ENCODE peak calls at places on chromosomes 1 and 21, in five cellular contexts. L, J, B, S and Z are unnamed samples.

GRCh38 chr1:2255420-2256369 is 27.6 kb downstream of the SKI start:
- DNase-seq in L (peak), J (peak), B (peak), S (peak), Z (peak)

GRCh38 chr1:65299328-65299727 is 10.0 kb upstream of the DNAJC6 start:
- DNase-seq in L (no peak), J (no peak), B (no peak), S (no peak), Z (no peak)

GRCh38 chr1:70966018-70966638 is 81.5 kb downstream of the PTGER3 start:
- DNase-seq in L (peak), J (no peak), B (no peak), S (peak), Z (peak)

GRCh38 chr1:203858055-203858454 is 3.3 kb upstream of the SNRPE start:
- DNase-seq in L (peak), J (no peak), B (peak), S (peak), Z (peak)

GRCh38 chr1:56715161-56715560 is 70.0 kb downstream of the PRKAA2 start:
- DNase-seq in L (no peak), J (no peak), B (no peak), S (no peak), Z (peak)

GRCh38 chr1:36847761-36848160 is 186.6 kb downstream of the GRIK3 start:
- DNase-seq in L (no peak), J (no peak), B (no peak), S (no peak), Z (no peak)

GRCh38 chr1:9193226-9193625 is 41.3 kb upstream of the H6PD start:
- DNase-seq in L (no peak), J (no peak), B (no peak), S (peak), Z (no peak)

GRCh38 chr1:113021430-113022085 is 51.4 kb upstream of the LRIG2 start:
- DNase-seq in L (no peak), J (no peak), B (no peak), S (peak), Z (no peak)

GRCh38 chr21:34938079-34938764 is 110.9 kb downstream of the RUNX1 start:
- DNase-seq in L (no peak), J (no peak), B (peak), S (peak), Z (peak)

GRCh38 chr1:180360333-180361075 is 130.4 kb downstream of the LHX4 start:
- DNase-seq in L (no peak), J (no peak), B (peak), S (peak), Z (peak)

GRCh38 chr1:85681087-85681486 is 27.1 kb downstream of the ZNHIT6 start:
- DNase-seq in L (peak), J (no peak), B (peak), S (peak), Z (peak)

GRCh38 chr1:35288761-35289160 is 20.3 kb downstream of the ZMYM4 start:
- DNase-seq in L (peak), J (no peak), B (peak), S (peak), Z (peak)

GRCh38 chr1:98143403-98143802 is 222.6 kb upstream of the DPYD start:
- DNase-seq in L (peak), J (no peak), B (no peak), S (no peak), Z (no peak)

GRCh38 chr1:21280011-21280471 is 10.2 kb downstream of the ECE1 start:
- DNase-seq in L (peak), J (no peak), B (no peak), S (peak), Z (no peak)

GRCh38 chr1:153420306-153420705 is 4.0 kb downstream of the S100A7A start:
- DNase-seq in L (no peak), J (no peak), B (no peak), S (no peak), Z (no peak)

GRCh38 chr1:243315455-243315854 is 59.6 kb downstream of the SDCCAG8 start:
- DNase-seq in L (no peak), J (no peak), B (no peak), S (no peak), Z (peak)

GRCh38 chr1:173863224-173864151 is 4.3 kb downstream of the GAS5 start:
- DNase-seq in L (no peak), J (no peak), B (no peak), S (no peak), Z (no peak)

GRCh38 chr21:15252437-15252836 is 187.6 kb upstream of the NRIP1 start:
- DNase-seq in L (no peak), J (no peak), B (no peak), S (no peak), Z (no peak)

GRCh38 chr1:5427026-5427613 is 565.1 kb downstream of the NPHP4 start:
- DNase-seq in L (no peak), J (no peak), B (no peak), S (no peak), Z (no peak)

GRCh38 chr1:234111458-234112142 is 207.1 kb downstream of the SLC35F3 start:
- DNase-seq in L (peak), J (no peak), B (peak), S (peak), Z (peak)

GRCh38 chr1:28437260-28437923 is 67.9 kb downstream of the PHACTR4 start:
- DNase-seq in L (peak), J (no peak), B (peak), S (peak), Z (peak)

GRCh38 chr1:118960026-118960561 is 28.0 kb downstream of the TBX15 start:
- DNase-seq in L (no peak), J (no peak), B (peak), S (no peak), Z (peak)

GRCh38 chr1:71023515-71023914 is 24.1 kb downstream of the PTGER3 start:
- DNase-seq in L (no peak), J (no peak), B (no peak), S (no peak), Z (no peak)

GRCh38 chr1:47948126-47948525 is 49.1 kb downstream of the TRABD2B start:
- DNase-seq in L (no peak), J (no peak), B (no peak), S (no peak), Z (no peak)

GRCh38 chr1:208757846-208758245 is 513.7 kb upstream of the PLXNA2 start:
- DNase-seq in L (peak), J (no peak), B (no peak), S (no peak), Z (peak)

GRCh38 chr1:197063212-197063611 is 3.8 kb downstream of the F13B start:
- DNase-seq in L (no peak), J (no peak), B (no peak), S (no peak), Z (no peak)

GRCh38 chr1:3917761-3918160 is 17.7 kb upstream of the C1orf174 start:
- DNase-seq in L (no peak), J (no peak), B (no peak), S (no peak), Z (no peak)

GRCh38 chr1:198157847-198158765 is 1.3 kb downstream of the NEK7 start:
- DNase-seq in L (peak), J (no peak), B (peak), S (peak), Z (no peak)

GRCh38 chr1:22507582-22507981 is 55.7 kb upstream of the EPHA8 start:
- DNase-seq in L (no peak), J (no peak), B (no peak), S (no peak), Z (no peak)

GRCh38 chr1:62045579-62045978 is 149.1 kb upstream of the L1TD1 start:
- DNase-seq in L (peak), J (no peak), B (no peak), S (peak), Z (peak)

GRCh38 chr1:6911229-6911941 is 126.1 kb downstream of the CAMTA1 start:
- DNase-seq in L (no peak), J (no peak), B (no peak), S (no peak), Z (no peak)